ENCODE peak calls at places on chromosomes 16 and 17, in seven cellular contexts. H, T, X, Q, F, P and L are unnamed samples.

GRCh38 chr17:5702951-5703510 is 118.7 kb upstream of the NLRP1 start:
- DNase-seq in H (no peak), T (no peak), X (no peak), Q (no peak), F (no peak), P (no peak), L (no peak)

GRCh38 chr17:67055811-67056745 is 11.7 kb downstream of the CACNG1 start:
- DNase-seq in H (no peak), T (no peak), X (no peak), Q (no peak), F (peak; percentile 44), P (no peak), L (no peak)

GRCh38 chr17:8021565-8022357 is 17.1 kb upstream of the ALOX15B start:
- DNase-seq in H (no peak), T (no peak), X (no peak), Q (no peak), F (no peak), P (no peak), L (no peak)

GRCh38 chr16:52068447-52069074 is 478.4 kb downstream of the TOX3 start:
- DNase-seq in H (no peak), T (peak; percentile 44), X (peak; percentile 35), Q (peak; percentile 39), F (peak; percentile 46), P (peak; percentile 3), L (no peak)

GRCh38 chr17:41773190-41773588 is 13.3 kb downstream of the JUP start:
- DNase-seq in H (peak; percentile 91), T (peak; percentile 41), X (peak; percentile 79), Q (peak; percentile 90), F (no peak), P (no peak), L (peak; percentile 79)

GRCh38 chr16:50603206-50604064 is 55.2 kb downstream of the NKD1 start:
- DNase-seq in H (no peak), T (no peak), X (no peak), Q (no peak), F (no peak), P (no peak), L (no peak)

GRCh38 chr16:57261806-57262205 is 16.7 kb downstream of the ARL2BP start:
- DNase-seq in H (no peak), T (no peak), X (no peak), Q (no peak), F (no peak), P (no peak), L (no peak)

GRCh38 chr17:1947743-1948516 is 77.2 kb downstream of the RTN4RL1 start:
- DNase-seq in H (no peak), T (no peak), X (peak; percentile 30), Q (no peak), F (no peak), P (no peak), L (no peak)

GRCh38 chr16:67296422-67296821 is 17.1 kb downstream of the PLEKHG4 start:
- DNase-seq in H (no peak), T (no peak), X (no peak), Q (no peak), F (no peak), P (no peak), L (no peak)

GRCh38 chr17:42051645-42052044 is 1.2 kb upstream of the C17orf113 start:
- DNase-seq in H (no peak), T (no peak), X (no peak), Q (no peak), F (no peak), P (no peak), L (no peak)

GRCh38 chr16:4384497-4384896 is 12.8 kb downstream of the VASN start:
- DNase-seq in H (no peak), T (no peak), X (no peak), Q (no peak), F (peak; percentile 59), P (no peak), L (no peak)

GRCh38 chr17:61495161-61495857 is 43.1 kb downstream of the TBX4 start:
- DNase-seq in H (peak; percentile 56), T (no peak), X (no peak), Q (no peak), F (peak; percentile 60), P (no peak), L (peak; percentile 93)

GRCh38 chr16:74721716-74722115 is 21.1 kb upstream of the MLKL start:
- DNase-seq in H (no peak), T (no peak), X (no peak), Q (no peak), F (peak; percentile 21), P (no peak), L (no peak)

GRCh38 chr17:15511142-15511541 is 43.7 kb upstream of the CDRT4 start:
- DNase-seq in H (no peak), T (no peak), X (no peak), Q (no peak), F (no peak), P (no peak), L (no peak)

GRCh38 chr17:73541111-73541510 is 103.1 kb downstream of the SDK2 start:
- DNase-seq in H (no peak), T (no peak), X (no peak), Q (no peak), F (no peak), P (no peak), L (no peak)

GRCh38 chr17:82864721-82865240 is 25.0 kb upstream of the ZNF750 start:
- DNase-seq in H (no peak), T (no peak), X (no peak), Q (no peak), F (no peak), P (no peak), L (no peak)

GRCh38 chr17:82862758-82863645 is 23.2 kb upstream of the ZNF750 start:
- DNase-seq in H (no peak), T (no peak), X (no peak), Q (no peak), F (no peak), P (no peak), L (no peak)

GRCh38 chr17:82863646-82863940 is 23.8 kb upstream of the ZNF750 start:
- DNase-seq in H (no peak), T (no peak), X (no peak), Q (no peak), F (no peak), P (no peak), L (no peak)

GRCh38 chr17:82865274-82865673 is 25.5 kb upstream of the ZNF750 start:
- DNase-seq in H (no peak), T (no peak), X (no peak), Q (no peak), F (no peak), P (no peak), L (no peak)

GRCh38 chr17:82863941-82864720 is 24.3 kb upstream of the ZNF750 start:
- DNase-seq in H (peak; percentile 40), T (no peak), X (no peak), Q (no peak), F (peak; percentile 96), P (no peak), L (peak; percentile 68)
- TF ChIP-seq CTCF in H (no peak), T (no peak), X (no peak), Q (no peak), F (no peak), P (no peak), L (no peak)

GRCh38 chr16:30092373-30093010 is 768 bp upstream of the TBX6 start:
- DNase-seq in H (peak; percentile 94), T (peak; percentile 86), X (peak; percentile 92), Q (peak; percentile 85), F (peak; percentile 97), P (no peak), L (peak; percentile 56)

GRCh38 chr16:30094541-30095165 is 1.4 kb downstream of the YPEL3 start:
- DNase-seq in H (no peak), T (no peak), X (no peak), Q (no peak), F (no peak), P (no peak), L (no peak)

GRCh38 chr16:30096862-30097563 is 1.0 kb upstream of the YPEL3 start:
- DNase-seq in H (peak; percentile 24), T (peak; percentile 40), X (no peak), Q (no peak), F (peak; percentile 46), P (no peak), L (no peak)

GRCh38 chr16:30095166-30096078 is 591 bp downstream of the YPEL3 start:
- DNase-seq in H (no peak), T (no peak), X (no peak), Q (no peak), F (no peak), P (no peak), L (no peak)

DNA sequence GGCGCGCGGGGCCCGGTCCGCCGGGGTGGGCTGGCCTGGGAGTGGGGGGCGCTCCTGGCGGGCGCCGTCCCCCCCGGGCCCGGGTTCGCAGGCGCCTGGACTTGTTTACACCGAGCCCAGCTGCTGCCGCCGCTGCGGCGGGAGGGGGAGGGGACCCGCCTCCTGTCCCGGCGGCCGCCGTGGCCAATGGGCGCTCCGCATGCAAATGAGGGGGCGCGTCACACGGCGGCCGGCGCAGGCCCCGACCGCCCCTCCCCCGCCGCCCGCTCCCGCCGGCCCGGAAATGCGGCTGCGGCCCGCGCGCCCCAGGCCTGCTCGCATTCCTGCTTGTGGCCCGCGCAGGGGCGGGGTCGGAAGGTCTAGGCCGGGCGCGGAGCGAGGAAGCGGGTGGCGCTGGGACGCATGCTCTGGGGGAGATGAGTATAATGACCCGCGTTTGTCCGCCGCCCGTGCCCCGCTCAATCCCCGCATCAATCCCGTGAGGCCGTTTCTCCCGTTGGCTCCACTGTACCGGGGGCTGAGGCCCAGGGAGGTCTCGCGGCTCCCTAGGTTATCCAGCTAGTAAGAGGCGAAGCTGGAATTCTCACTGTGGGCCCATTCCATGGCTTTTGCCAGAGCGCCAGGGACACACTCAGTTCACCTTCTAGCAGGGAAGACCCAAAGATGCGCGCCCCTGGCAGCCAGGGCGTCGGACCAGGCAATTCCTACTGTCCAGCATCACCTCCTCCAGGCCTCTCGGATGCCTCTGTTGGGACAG is at the start of gene YPEL3:
- DNase-seq in H (peak; percentile 89), T (peak; percentile 92), X (peak; percentile 80), Q (peak; percentile 83), F (peak; percentile 76), P (peak; percentile 78), L (no peak)
- TF ChIP-seq MAX in H (no peak), T (peak; percentile 71), X (peak; percentile 91), Q (peak; percentile 64), F (no peak), P (peak; percentile 78), L (no peak)

DNA sequence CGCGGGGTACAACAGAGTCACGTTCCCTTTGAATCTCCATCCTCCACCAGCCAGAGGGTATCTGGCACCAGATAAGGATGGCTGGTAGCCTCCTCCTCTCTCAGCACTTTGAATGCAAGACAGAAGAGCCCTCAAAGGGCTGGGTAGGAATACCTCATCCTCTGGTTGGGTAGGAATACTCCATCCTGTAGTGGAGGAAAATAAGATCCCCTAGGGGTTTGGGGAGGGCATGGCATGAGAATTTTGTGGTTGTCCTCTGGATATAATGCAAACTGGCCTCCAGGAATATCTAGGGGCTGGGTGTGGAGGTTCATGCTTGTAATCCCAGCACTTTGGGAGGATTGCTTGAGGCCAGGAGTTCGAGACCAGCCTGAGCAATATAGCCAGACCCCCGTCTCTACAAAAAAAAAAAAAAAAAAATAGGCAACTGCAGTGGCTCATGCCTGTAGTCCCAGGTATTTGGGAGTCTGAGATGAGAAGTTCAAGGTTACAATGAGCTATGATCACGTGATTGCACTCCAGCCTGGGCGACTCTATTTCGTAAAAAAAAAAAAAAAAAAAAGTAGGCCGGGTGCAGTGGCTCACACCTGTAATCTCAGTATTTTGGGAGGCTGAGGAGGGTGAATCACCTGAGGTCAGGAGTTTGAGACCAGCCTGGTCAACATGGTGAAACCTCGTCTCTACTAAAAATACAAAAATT is 2.7 kb downstream of the IGFBP4 start:
- DNase-seq in H (no peak), T (no peak), X (peak; percentile 55), Q (peak; percentile 60), F (no peak), P (no peak), L (no peak)
- TF ChIP-seq CTCF in H (no peak), T (no peak), X (no peak), Q (no peak), F (no peak), P (no peak), L (no peak)

GRCh38 chr17:46877466-46877865 is 26.1 kb downstream of the WNT9B start:
- DNase-seq in H (no peak), T (no peak), X (no peak), Q (no peak), F (no peak), P (no peak), L (no peak)
- TF ChIP-seq MAX in H (no peak), T (no peak), X (no peak), Q (no peak), F (no peak), P (no peak), L (no peak)